ENCODE peak calls at places on chromosomes 7 and 10, in four cellular contexts. One of them, this sample, is unnamed.
A peak's percentile ranks its signal among the peaks of the same experiment; 100 is the strongest.

GRCh38 chr10:7795605-7796004 is 7.6 kb downstream of the ATP5F1C start:
- DNase-seq in CD8-positive, alpha-beta T cell: no peak
- DNase-seq in NCI-H2029: no peak
- DNase-seq in body of pancreas: peak; percentile 53
- DNase-seq in this sample: no peak

GRCh38 chr10:33876547-33877400 is 542.3 kb upstream of the NRP1 start:
- DNase-seq in CD8-positive, alpha-beta T cell: no peak
- DNase-seq in NCI-H2029: no peak
- DNase-seq in body of pancreas: no peak
- DNase-seq in this sample: no peak

GRCh38 chr7:93715234-93715633 is 140.7 kb upstream of the CALCR start:
- DNase-seq in CD8-positive, alpha-beta T cell: no peak
- DNase-seq in NCI-H2029: no peak
- DNase-seq in body of pancreas: peak; percentile 70
- DNase-seq in this sample: peak; percentile 8

GRCh38 chr10:88754272-88754671 is 5.5 kb upstream of the LIPN start:
- DNase-seq in CD8-positive, alpha-beta T cell: no peak
- DNase-seq in NCI-H2029: no peak
- DNase-seq in body of pancreas: no peak
- DNase-seq in this sample: no peak

GRCh38 chr7:132380065-132380464 is 196.2 kb downstream of the PLXNA4 start:
- DNase-seq in CD8-positive, alpha-beta T cell: no peak
- DNase-seq in NCI-H2029: no peak
- DNase-seq in body of pancreas: peak; percentile 21
- DNase-seq in this sample: no peak

GRCh38 chr10:30330512-30331168 is 18.4 kb downstream of the MTPAP start:
- DNase-seq in CD8-positive, alpha-beta T cell: no peak
- DNase-seq in NCI-H2029: no peak
- DNase-seq in body of pancreas: no peak
- DNase-seq in this sample: no peak

GRCh38 chr7:96718107-96719003 is 8.7 kb upstream of the SEM1 start:
- DNase-seq in CD8-positive, alpha-beta T cell: no peak
- DNase-seq in NCI-H2029: no peak
- DNase-seq in body of pancreas: no peak
- DNase-seq in this sample: no peak

GRCh38 chr10:92691042-92691590 is 1.4 kb downstream of the HHEX start:
- DNase-seq in CD8-positive, alpha-beta T cell: no peak
- DNase-seq in NCI-H2029: no peak
- DNase-seq in body of pancreas: peak; percentile 9
- DNase-seq in this sample: no peak

GRCh38 chr10:48506147-48506917 is 98.5 kb downstream of the ARHGAP22 start:
- DNase-seq in CD8-positive, alpha-beta T cell: peak; percentile 43
- DNase-seq in NCI-H2029: no peak
- DNase-seq in body of pancreas: no peak
- DNase-seq in this sample: no peak

GRCh38 chr7:108454674-108455523 is 1.3 kb downstream of the NRCAM start:
- DNase-seq in CD8-positive, alpha-beta T cell: peak; percentile 52
- DNase-seq in NCI-H2029: no peak
- DNase-seq in body of pancreas: peak; percentile 38
- DNase-seq in this sample: peak; percentile 62

GRCh38 chr7:132518102-132518838 is 58.0 kb downstream of the PLXNA4 start:
- DNase-seq in CD8-positive, alpha-beta T cell: no peak
- DNase-seq in NCI-H2029: no peak
- DNase-seq in body of pancreas: no peak
- DNase-seq in this sample: no peak

GRCh38 chr7:15625456-15625855 is 61.0 kb downstream of the MEOX2 start:
- DNase-seq in CD8-positive, alpha-beta T cell: no peak
- DNase-seq in NCI-H2029: no peak
- DNase-seq in body of pancreas: no peak
- DNase-seq in this sample: no peak

GRCh38 chr10:96637709-96638108 is 50.9 kb upstream of the TM9SF3 start:
- DNase-seq in CD8-positive, alpha-beta T cell: no peak
- DNase-seq in NCI-H2029: no peak
- DNase-seq in body of pancreas: no peak
- DNase-seq in this sample: no peak

GRCh38 chr10:68208424-68209042 is 23.4 kb downstream of the ATOH7 start:
- DNase-seq in CD8-positive, alpha-beta T cell: no peak
- DNase-seq in NCI-H2029: no peak
- DNase-seq in body of pancreas: peak; percentile 66
- DNase-seq in this sample: peak; percentile 1

GRCh38 chr7:150481207-150481920 is 30.9 kb downstream of the GIMAP8 start:
- DNase-seq in CD8-positive, alpha-beta T cell: peak; percentile 79
- DNase-seq in NCI-H2029: no peak
- DNase-seq in body of pancreas: no peak
- DNase-seq in this sample: no peak

GRCh38 chr10:118584181-118584954 is 11.1 kb downstream of the PRLHR start:
- DNase-seq in CD8-positive, alpha-beta T cell: no peak
- DNase-seq in NCI-H2029: no peak
- DNase-seq in body of pancreas: no peak
- DNase-seq in this sample: no peak

GRCh38 chr10:77230194-77230593 is 407.4 kb downstream of the KCNMA1 start:
- DNase-seq in CD8-positive, alpha-beta T cell: no peak
- DNase-seq in NCI-H2029: no peak
- DNase-seq in body of pancreas: no peak
- DNase-seq in this sample: no peak

GRCh38 chr7:155356323-155357105 is 58.8 kb downstream of the INSIG1 start:
- DNase-seq in CD8-positive, alpha-beta T cell: no peak
- DNase-seq in NCI-H2029: no peak
- DNase-seq in body of pancreas: peak; percentile 63
- DNase-seq in this sample: peak; percentile 13

GRCh38 chr10:114777415-114777814 is 44.2 kb upstream of the FHIP2A start:
- DNase-seq in CD8-positive, alpha-beta T cell: no peak
- DNase-seq in NCI-H2029: no peak
- DNase-seq in body of pancreas: no peak
- DNase-seq in this sample: no peak

GRCh38 chr7:2483495-2483894 is 7.3 kb upstream of the GRIFIN start:
- DNase-seq in CD8-positive, alpha-beta T cell: no peak
- DNase-seq in NCI-H2029: no peak
- DNase-seq in body of pancreas: no peak
- DNase-seq in this sample: no peak

GRCh38 chr7:41573881-41574280 is 129.0 kb downstream of the INHBA start:
- DNase-seq in CD8-positive, alpha-beta T cell: no peak
- DNase-seq in NCI-H2029: no peak
- DNase-seq in body of pancreas: no peak
- DNase-seq in this sample: no peak

GRCh38 chr7:149004405-149005370 is 23.6 kb downstream of the PDIA4 start:
- DNase-seq in CD8-positive, alpha-beta T cell: no peak
- DNase-seq in NCI-H2029: no peak
- DNase-seq in body of pancreas: no peak
- DNase-seq in this sample: no peak

GRCh38 chr10:97327348-97328294 is 6.9 kb downstream of the FRAT2 start:
- DNase-seq in CD8-positive, alpha-beta T cell: no peak
- DNase-seq in NCI-H2029: peak; percentile 57
- DNase-seq in body of pancreas: peak; percentile 54
- DNase-seq in this sample: no peak

GRCh38 chr10:59362184-59362966 is at the start of gene FAM13C:
- DNase-seq in CD8-positive, alpha-beta T cell: no peak
- DNase-seq in NCI-H2029: no peak
- DNase-seq in body of pancreas: peak; percentile 85
- DNase-seq in this sample: peak; percentile 33

GRCh38 chr10:43069597-43069996 is 7.3 kb upstream of the RET start:
- DNase-seq in CD8-positive, alpha-beta T cell: no peak
- DNase-seq in NCI-H2029: no peak
- DNase-seq in body of pancreas: no peak
- DNase-seq in this sample: no peak

GRCh38 chr10:46014215-46014614 is 16.2 kb downstream of the NCOA4 start:
- DNase-seq in CD8-positive, alpha-beta T cell: no peak
- DNase-seq in NCI-H2029: no peak
- DNase-seq in body of pancreas: no peak
- DNase-seq in this sample: no peak

GRCh38 chr10:48353246-48353645 is 46.8 kb downstream of the MAPK8 start:
- DNase-seq in CD8-positive, alpha-beta T cell: no peak
- DNase-seq in NCI-H2029: no peak
- DNase-seq in body of pancreas: no peak
- DNase-seq in this sample: no peak

GRCh38 chr10:42951486-42952251 is 125.2 kb upstream of the RET start:
- DNase-seq in CD8-positive, alpha-beta T cell: peak; percentile 42
- DNase-seq in NCI-H2029: no peak
- DNase-seq in body of pancreas: peak; percentile 75
- DNase-seq in this sample: no peak

GRCh38 chr10:64091889-64092288 is 570.7 kb downstream of the REEP3 start:
- DNase-seq in CD8-positive, alpha-beta T cell: no peak
- DNase-seq in NCI-H2029: no peak
- DNase-seq in body of pancreas: no peak
- DNase-seq in this sample: no peak

GRCh38 chr7:128872394-128872824 is 9.8 kb downstream of the ATP6V1F start:
- DNase-seq in CD8-positive, alpha-beta T cell: no peak
- DNase-seq in NCI-H2029: no peak
- DNase-seq in body of pancreas: no peak
- DNase-seq in this sample: no peak

GRCh38 chr10:92692697-92693533 is 3.2 kb downstream of the HHEX start:
- DNase-seq in CD8-positive, alpha-beta T cell: no peak
- DNase-seq in NCI-H2029: no peak
- DNase-seq in body of pancreas: no peak
- DNase-seq in this sample: no peak

GRCh38 chr7:134210976-134211663 is 84.0 kb downstream of the LRGUK start:
- DNase-seq in CD8-positive, alpha-beta T cell: no peak
- DNase-seq in NCI-H2029: no peak
- DNase-seq in body of pancreas: no peak
- DNase-seq in this sample: no peak